ENCODE peak calls at places on chromosome 22, in ten cellular contexts. X is astrocyte of the cerebellum, M is dorsolateral prefrontal cortex, W is GM06990, Z is cardiac muscle cell, V is Caco-2, G is tibial artery, F is IMR-90, T is fibroblast of the aortic adventitia, J is mucosa of descending colon. I is an unnamed sample.

GRCh38 chr22:41367039-41367679 is 14.6 kb upstream of the TEF start:
- DNase-seq in J (peak), W (no peak), V (no peak), X (peak), F (peak), Z (peak), T (peak), M (peak), G (peak), I (peak)

GRCh38 chr22:42473484-42474193 is 41.4 kb upstream of the NFAM1 start:
- DNase-seq in J (no peak), X (peak), W (no peak), F (peak), T (peak), Z (peak), V (peak), G (no peak), M (no peak), I (peak)

GRCh38 chr22:40855104-40855959 is 1.1 kb downstream of the ST13 start:
- DNase-seq in X (no peak), J (no peak), V (no peak), T (peak), M (no peak), Z (peak), W (peak), G (no peak), F (no peak), I (peak)

GRCh38 chr22:31086703-31087330 is 5.7 kb downstream of the SMTN start:
- DNase-seq in M (no peak), G (no peak), W (no peak), V (no peak), X (no peak), T (no peak), F (no peak), J (no peak), Z (no peak), I (no peak)

GRCh38 chr22:19423906-19424500 is 7.5 kb downstream of the HIRA start:
- DNase-seq in V (no peak), F (no peak), T (no peak), W (no peak), X (no peak), M (no peak), J (no peak), G (no peak), Z (no peak), I (peak)

GRCh38 chr22:47943729-47944700 is 1181.6 kb downstream of the TBC1D22A start:
- DNase-seq in M (no peak), X (no peak), Z (no peak), W (no peak), J (no peak), T (no peak), F (no peak), G (no peak), V (no peak), I (no peak)

GRCh38 chr22:29093980-29094379 is 21.1 kb downstream of the KREMEN1 start:
- DNase-seq in M (no peak), X (peak), V (no peak), J (no peak), G (no peak), W (no peak), F (no peak), Z (peak), T (peak), I (no peak)

GRCh38 chr22:42964994-42965699 is 49.8 kb downstream of the PACSIN2 start:
- DNase-seq in G (no peak), M (no peak), W (no peak), Z (no peak), T (no peak), F (peak), V (no peak), J (no peak), X (no peak), I (no peak)

GRCh38 chr22:48407256-48407955 is 1420.3 kb downstream of the BRD1 start:
- DNase-seq in V (no peak), T (no peak), F (no peak), X (no peak), J (no peak), Z (no peak), W (no peak), M (no peak), G (no peak), I (no peak)

GRCh38 chr22:20765938-20766337 is 8.0 kb upstream of the SERPIND1 start:
- DNase-seq in T (no peak), Z (no peak), W (no peak), X (no peak), G (no peak), V (no peak), F (no peak), J (no peak), M (no peak), I (no peak)

GRCh38 chr22:48091060-48091650 is 1328.7 kb downstream of the TBC1D22A start:
- DNase-seq in M (no peak), F (no peak), T (no peak), V (no peak), X (no peak), W (no peak), G (peak), J (no peak), Z (no peak), I (no peak)

GRCh38 chr22:47294222-47294532 is 531.7 kb downstream of the TBC1D22A start:
- DNase-seq in W (no peak), M (no peak), J (no peak), Z (peak), G (no peak), X (no peak), T (peak), F (peak), V (no peak), I (no peak)

GRCh38 chr22:42697542-42698013 is 23.1 kb downstream of the A4GALT start:
- DNase-seq in X (no peak), V (peak), J (peak), T (peak), M (no peak), G (peak), Z (peak), F (peak), W (no peak), I (no peak)

DNA sequence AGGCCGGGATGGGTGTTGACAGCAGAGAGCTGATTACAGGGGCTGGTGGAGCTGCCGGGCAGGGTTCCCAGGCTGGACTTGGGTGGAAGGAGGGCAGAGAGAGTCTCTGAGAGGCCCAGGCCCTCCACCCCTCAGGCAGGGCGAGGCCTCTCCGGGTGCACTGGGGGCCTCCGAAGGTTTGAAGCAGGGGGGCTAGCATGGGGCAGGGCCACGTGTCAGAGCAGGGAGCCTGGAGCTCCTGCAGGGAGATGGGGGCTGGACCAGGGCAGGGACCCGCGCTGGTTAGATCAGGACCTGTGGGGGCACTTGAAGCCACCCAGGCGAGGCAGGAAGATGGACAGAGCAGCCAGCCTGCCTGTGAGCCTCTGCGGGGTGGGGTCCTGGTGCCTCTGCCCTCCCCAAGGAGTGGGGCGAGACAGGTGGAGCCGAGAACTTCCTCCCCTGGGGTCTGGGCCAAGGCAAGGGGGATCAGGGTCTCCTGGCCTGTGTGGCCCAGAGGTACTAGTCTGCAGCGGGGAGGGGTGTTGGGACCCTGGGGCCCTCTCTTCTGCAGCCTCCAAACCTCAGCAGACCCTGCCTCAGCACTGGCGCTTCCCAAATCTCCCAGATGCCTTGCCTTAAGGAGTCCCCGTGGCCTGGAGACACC is 911 bp downstream of the PANX2 start:
- DNase-seq in M (no peak), G (no peak), T (no peak), W (peak), J (peak), X (no peak), Z (peak), V (no peak), F (no peak), I (no peak)
- H3K4me3 ChIP-seq in M (peak), G (no peak), T (peak), W (no peak), J (no peak), X (no peak), Z (peak), V (no peak), F (peak), I (no peak)

DNA sequence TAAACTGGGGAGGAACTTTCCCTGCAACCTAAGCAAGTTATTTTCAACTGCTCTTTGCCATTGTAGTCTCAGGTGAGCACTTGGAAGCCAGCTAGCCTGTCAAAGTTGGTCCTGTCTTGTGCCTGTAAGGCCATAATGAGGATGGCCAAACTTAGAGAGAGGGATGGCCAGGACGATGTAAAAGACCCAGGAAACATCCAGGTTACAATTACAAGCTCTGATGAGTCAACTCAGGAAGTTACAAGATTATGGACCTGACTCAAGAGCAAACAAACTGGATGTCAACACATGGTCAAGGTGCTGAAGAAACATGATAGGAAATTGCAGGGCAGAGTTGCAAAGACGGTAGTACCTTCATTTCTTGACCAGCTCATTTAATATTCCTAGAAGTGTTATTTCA is 1.6 kb downstream of the GTPBP1 start:
- DNase-seq in M (no peak), W (no peak), F (peak), G (no peak), J (no peak), X (no peak), T (peak), Z (peak), V (no peak), I (no peak)
- H3K4me3 ChIP-seq in M (peak), W (peak), F (peak), G (peak), J (no peak), X (peak), T (peak), Z (peak), V (peak), I (peak)

GRCh38 chr22:37244114-37244921 is at the start of gene RAC2:
- DNase-seq in V (no peak), Z (peak), M (no peak), J (peak), W (peak), F (peak), G (peak), X (no peak), T (peak), I (peak)
- H3K4me3 ChIP-seq in V (no peak), Z (no peak), M (peak), J (peak), W (peak), F (peak), G (peak), X (peak), T (peak), I (peak)

GRCh38 chr22:37804886-37805857 is 2.6 kb upstream of the GCAT start:
- DNase-seq in Z (peak), F (peak), V (peak), T (peak), J (peak), X (no peak), W (peak), M (peak), G (peak), I (peak)
- H3K4me3 ChIP-seq in Z (peak), F (peak), V (peak), T (peak), J (peak), X (peak), W (peak), M (peak), G (peak), I (peak)

I was measured in HL-60.